ENCODE peak calls at places on chromosomes 16 and 17, in nine cellular contexts. J is naive B cell, O is GM18507, R is nephron progenitor cell, M is GM23338, K is endothelial cell, F is ELF-1, D is fibroblast of lung, U is NCI-H2029. H is an unnamed sample.

GRCh38 chr17:48259710-48260291 is 152.2 kb downstream of the SNX11 start:
- DNase-seq in M (peak; percentile 79), F (peak; percentile 15), J (no peak), R (no peak), O (no peak), U (peak; percentile 42), D (peak; percentile 16), K (no peak), H (no peak)

GRCh38 chr17:77363821-77364361 is 223.1 kb downstream of the SEC14L1 start:
- DNase-seq in U (no peak), R (no peak), D (peak; percentile 75), O (no peak), F (peak; percentile 45), M (no peak), K (no peak), J (peak; percentile 22), H (peak; percentile 58)

GRCh38 chr16:50769-51591 is 2.4 kb downstream of the POLR3K start:
- DNase-seq in O (no peak), K (no peak), D (no peak), M (no peak), F (no peak), U (peak; percentile 53), R (no peak), J (no peak), H (no peak)

GRCh38 chr16:86112178-86112577 is 213.2 kb downstream of the IRF8 start:
- DNase-seq in J (no peak), D (no peak), K (no peak), M (no peak), R (no peak), U (no peak), O (no peak), F (no peak), H (no peak)

GRCh38 chr17:28744104-28744801 is 442 bp downstream of the TRAF4 start:
- DNase-seq in K (peak; percentile 86), J (peak; percentile 59), U (no peak), M (peak; percentile 86), F (peak; percentile 94), R (peak; percentile 87), O (no peak), D (peak; percentile 44), H (peak; percentile 30)

GRCh38 chr17:55693244-55694216 is 29.1 kb downstream of the TMEM100 start:
- DNase-seq in M (no peak), D (no peak), K (no peak), J (no peak), U (no peak), F (no peak), O (no peak), R (no peak), H (peak; percentile 38)

GRCh38 chr17:72412650-72413076 is 291.8 kb downstream of the SOX9 start:
- DNase-seq in R (no peak), D (no peak), F (no peak), K (no peak), U (no peak), J (no peak), M (no peak), O (no peak), H (no peak)

GRCh38 chr17:37743612-37743874 is 1.3 kb downstream of the HNF1B start:
- DNase-seq in R (peak; percentile 58), K (peak; percentile 30), F (no peak), O (no peak), D (no peak), J (peak; percentile 16), U (no peak), M (no peak), H (no peak)

GRCh38 chr16:73196670-73197069 is 148.7 kb upstream of the ZFHX3 start:
- DNase-seq in M (peak; percentile 92), U (peak; percentile 60), R (peak; percentile 65), K (peak; percentile 78), J (peak; percentile 14), O (peak; percentile 36), D (peak; percentile 46), F (peak; percentile 85), H (peak; percentile 81)

GRCh38 chr17:7851438-7852261 is 3.2 kb upstream of the TMEM88 start:
- DNase-seq in R (peak; percentile 97), J (peak; percentile 95), D (peak; percentile 71), U (peak; percentile 84), O (no peak), M (peak; percentile 96), F (peak; percentile 94), K (peak; percentile 94), H (peak; percentile 87)